ENCODE peak calls at places on chromosome 6, in seven cellular contexts. Z is upper lobe of right lung, I is cardiac fibroblast, O is RWPE2, L is IMR-90, Y is breast epithelium, K is HL-60. V is an unnamed sample.

GRCh38 chr6:107563694-107564093 is 73.8 kb downstream of the SOBP start:
- DNase-seq in L (no peak), I (no peak), Y (no peak), O (no peak), Z (no peak), K (no peak), V (no peak)

GRCh38 chr6:134093007-134093573 is 40.7 kb upstream of the SLC2A12 start:
- DNase-seq in K (no peak), O (no peak), L (no peak), I (no peak), Y (no peak), Z (no peak), V (no peak)

GRCh38 chr6:163183791-163184190 is 230.7 kb upstream of the QKI start:
- DNase-seq in Z (no peak), I (peak), K (no peak), O (no peak), Y (no peak), L (no peak), V (peak)

GRCh38 chr6:134402372-134402984 is 84.6 kb upstream of the SGK1 start:
- DNase-seq in L (no peak), O (no peak), K (no peak), Z (no peak), Y (no peak), I (no peak), V (no peak)

GRCh38 chr6:73369563-73369962 is at the start of gene OOEP:
- DNase-seq in O (no peak), I (no peak), Y (no peak), Z (no peak), L (no peak), K (no peak), V (no peak)

GRCh38 chr6:61977951-61978350 is 308.1 kb downstream of the KHDRBS2 start:
- DNase-seq in L (no peak), Y (no peak), O (no peak), Z (no peak), K (no peak), I (no peak), V (no peak)

GRCh38 chr6:42984924-42985475 is 630 bp downstream of the PPP2R5D start:
- DNase-seq in Z (no peak), Y (no peak), L (no peak), K (no peak), I (peak), O (no peak), V (no peak)

GRCh38 chr6:116410945-116411623 is 40.3 kb downstream of the DSE start:
- DNase-seq in O (no peak), I (peak), K (no peak), L (peak), Y (no peak), Z (no peak), V (peak)

GRCh38 chr6:73340048-73340447 is 14.0 kb downstream of the DPPA5 start:
- DNase-seq in K (no peak), Y (no peak), O (no peak), L (peak), I (peak), Z (no peak), V (no peak)

GRCh38 chr6:1310628-1311399 is 1.1 kb upstream of the FOXQ1 start:
- DNase-seq in K (no peak), O (no peak), Y (peak), I (no peak), L (no peak), Z (peak), V (no peak)

GRCh38 chr6:14542670-14543366 is 425.2 kb downstream of the CD83 start:
- DNase-seq in O (no peak), Y (no peak), Z (no peak), K (no peak), L (peak), I (peak), V (peak)

GRCh38 chr6:7505196-7505699 is 36.2 kb upstream of the DSP start:
- DNase-seq in Z (no peak), K (peak), Y (peak), L (peak), I (peak), O (peak), V (peak)

GRCh38 chr6:154994881-154995240 is 254 bp upstream of the TIAM2 start:
- DNase-seq in I (no peak), Z (no peak), Y (no peak), O (no peak), K (no peak), L (no peak), V (no peak)

GRCh38 chr6:4358414-4359107 is 223.2 kb upstream of the ECI2 start:
- DNase-seq in Z (peak), O (peak), L (peak), I (peak), K (peak), Y (peak), V (peak)

GRCh38 chr6:123223461-123223860 is 227.4 kb downstream of the CLVS2 start:
- DNase-seq in K (no peak), L (no peak), Y (no peak), O (no peak), I (no peak), Z (no peak), V (no peak)

GRCh38 chr6:125121894-125122293 is 31.7 kb upstream of the TPD52L1 start:
- DNase-seq in Y (no peak), K (no peak), I (no peak), L (no peak), Z (no peak), O (no peak), V (no peak)

GRCh38 chr6:1904494-1904854 is 294.8 kb downstream of the FOXC1 start:
- DNase-seq in I (no peak), O (no peak), Y (no peak), Z (no peak), L (no peak), K (no peak), V (no peak)

GRCh38 chr6:113596907-113597583 is 260.1 kb upstream of the MARCKS start:
- DNase-seq in O (no peak), I (peak), Z (no peak), L (peak), Y (no peak), K (no peak), V (peak)

GRCh38 chr6:92848459-92848858 is 570.9 kb downstream of the EPHA7 start:
- DNase-seq in Z (no peak), O (no peak), K (no peak), I (no peak), Y (no peak), L (no peak), V (no peak)

GRCh38 chr6:92847988-92848387 is 571.4 kb downstream of the EPHA7 start:
- DNase-seq in Y (no peak), O (no peak), K (no peak), Z (no peak), L (no peak), I (no peak), V (no peak)

GRCh38 chr6:92849636-92850035 is 569.7 kb downstream of the EPHA7 start:
- DNase-seq in I (no peak), Z (no peak), O (no peak), Y (no peak), L (no peak), K (no peak), V (no peak)

DNA sequence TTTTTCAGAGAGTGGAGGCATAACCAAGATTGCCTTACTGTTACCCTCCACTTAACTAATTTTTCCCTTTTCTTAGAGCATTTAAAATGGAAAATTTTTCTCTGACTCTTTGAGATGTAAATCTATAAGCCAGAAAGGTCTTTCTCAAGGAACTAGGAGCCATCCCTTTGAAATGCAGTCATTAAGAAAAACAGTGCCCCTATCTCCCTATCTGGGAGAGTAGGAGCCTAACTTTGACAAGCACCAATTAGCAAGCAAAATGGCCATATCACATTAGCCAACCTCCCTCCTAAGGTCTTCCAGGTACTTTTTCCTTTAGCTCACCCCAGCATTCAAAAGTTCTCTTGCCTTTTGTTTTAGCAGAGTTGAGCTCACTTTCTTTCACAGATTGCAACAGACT is 570.5 kb downstream of the EPHA7 start:
- DNase-seq in K (no peak), L (no peak), Z (no peak), I (no peak), O (no peak), Y (no peak), V (no peak)
- H3K4me3 ChIP-seq in K (no peak), L (no peak), Z (no peak), I (no peak), O (no peak), Y (no peak), V (no peak)

GRCh38 chr6:136525586-136526195 is 24.5 kb downstream of the MAP7 start:
- DNase-seq in K (no peak), I (no peak), L (no peak), O (no peak), Z (no peak), Y (no peak), V (no peak)
- TF ChIP-seq CTCF in K (no peak), I (no peak), L (no peak), O (no peak), Z (no peak), Y (no peak), V (no peak)

DNA sequence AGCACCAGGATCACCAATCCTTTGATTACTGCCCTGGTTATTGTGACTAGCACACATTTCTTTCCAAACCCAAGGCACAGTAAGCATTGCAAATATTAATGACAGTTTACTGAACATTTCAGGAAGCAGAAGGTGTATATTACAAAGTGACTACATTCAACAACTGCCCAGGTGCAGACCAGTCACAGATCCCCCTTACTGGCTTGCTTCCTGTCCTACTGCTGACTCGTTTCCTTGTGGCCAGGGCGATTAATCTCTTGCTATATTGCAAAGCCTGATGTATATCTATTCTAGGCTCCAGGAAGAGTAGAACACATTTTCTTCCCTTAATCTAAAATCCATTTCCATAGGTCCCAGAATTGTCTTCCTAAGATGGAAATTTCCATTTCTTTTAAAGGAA is 77.2 kb upstream of the EPHA7 start:
- DNase-seq in L (no peak), O (no peak), K (no peak), Y (no peak), Z (no peak), I (no peak), V (no peak)
- H3K4me3 ChIP-seq in L (no peak), O (no peak), K (no peak), Y (no peak), Z (no peak), I (no peak), V (no peak)

DNA sequence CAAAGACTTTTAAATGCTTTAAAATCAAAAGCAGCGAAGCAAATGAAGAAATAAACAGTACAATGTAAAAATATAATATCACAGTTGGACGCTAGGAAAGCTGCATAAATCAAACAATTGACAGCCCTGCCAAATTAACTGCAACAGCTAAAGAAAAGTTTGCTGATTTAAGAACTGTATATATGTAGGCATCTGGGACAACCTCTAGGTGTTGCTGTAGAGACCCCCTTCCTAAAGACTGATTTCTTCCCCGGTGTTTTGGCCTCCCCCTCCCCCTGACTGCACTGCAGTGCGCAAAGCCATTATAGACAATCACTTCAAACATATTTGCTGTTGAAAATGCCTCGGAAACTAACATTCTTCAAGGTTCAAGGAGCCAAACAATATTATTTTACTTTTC is 1.1 kb downstream of the ELOVL4 start:
- DNase-seq in L (peak), K (no peak), Y (no peak), Z (no peak), O (no peak), I (peak), V (peak)
- TF ChIP-seq CTCF in L (peak), K (no peak), Y (no peak), Z (no peak), O (peak), I (peak), V (peak)

DNA sequence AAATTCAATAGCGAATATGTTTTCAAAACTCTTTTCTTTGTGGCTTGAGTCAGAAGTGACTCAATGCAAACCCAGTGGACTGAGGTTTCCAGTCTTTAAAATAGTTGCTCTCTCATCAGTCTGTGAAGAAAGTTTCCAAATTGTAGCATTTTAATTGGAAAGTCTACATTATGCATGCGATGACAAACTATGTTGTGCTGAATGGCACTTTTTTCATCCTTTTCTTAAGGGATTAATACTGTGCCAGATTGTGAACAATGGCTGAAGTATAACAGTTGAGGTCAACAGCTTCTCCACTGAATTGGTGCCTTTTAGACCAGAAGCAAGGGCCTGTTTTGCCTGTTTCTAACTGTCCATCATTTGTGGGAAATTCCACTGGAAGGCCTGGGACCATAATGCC is 377.1 kb downstream of the BTBD9 start:
- DNase-seq in L (peak), Y (no peak), K (no peak), O (no peak), I (peak), Z (no peak), V (peak)
- H3K4me3 ChIP-seq in L (no peak), Y (no peak), K (no peak), O (no peak), I (no peak), Z (no peak), V (no peak)

GRCh38 chr6:11309947-11310665 is 77.6 kb upstream of the NEDD9 start:
- DNase-seq in O (no peak), K (no peak), Z (peak), I (no peak), Y (no peak), L (peak), V (no peak)
- TF ChIP-seq CTCF in O (no peak), K (no peak), Z (peak), I (no peak), Y (no peak), L (no peak), V (no peak)

DNA sequence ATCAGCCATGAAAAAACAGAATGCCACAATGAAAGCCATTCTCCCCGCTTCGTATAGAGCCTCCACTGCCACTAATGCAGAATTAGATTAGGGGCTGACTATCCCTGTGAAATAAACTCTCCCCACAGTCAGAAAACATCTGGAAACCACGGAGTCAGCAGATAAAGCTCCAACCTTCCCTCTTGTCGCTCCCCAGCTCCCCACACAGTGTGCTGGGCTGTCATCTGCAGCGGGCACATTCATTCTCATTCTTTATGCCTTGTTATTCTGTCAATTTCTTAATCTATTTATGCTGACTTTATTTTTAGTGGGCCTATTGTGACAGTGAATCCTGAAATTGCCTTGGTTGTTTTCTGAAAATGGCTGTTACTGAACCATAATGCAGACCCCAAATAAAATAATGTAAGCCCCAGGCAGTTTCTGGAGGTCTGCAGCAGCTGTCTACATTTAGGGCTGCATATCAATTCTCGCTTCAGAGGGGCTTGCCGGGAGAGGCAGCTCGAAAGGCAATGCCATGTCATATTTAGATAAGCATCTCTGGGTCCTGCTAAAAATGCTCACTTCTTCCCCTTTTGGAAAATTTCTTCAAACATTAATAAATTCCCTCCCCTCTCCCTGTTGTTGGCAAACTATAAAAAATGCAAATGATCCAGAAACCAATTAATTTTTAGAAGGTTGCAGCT is 71.6 kb downstream of the TMEM242 start:
- DNase-seq in I (no peak), O (no peak), L (no peak), K (no peak), Z (no peak), Y (no peak), V (no peak)
- H3K4me3 ChIP-seq in I (no peak), O (no peak), L (no peak), K (no peak), Z (no peak), Y (no peak), V (no peak)

V was measured in astrocyte of the spinal cord.